ENCODE peak calls at places on chromosomes 2 and 18, in nine cellular contexts. S is stimulated activated CD4-positive, alpha-beta T cell treated with anti-CD3 and anti-CD28 coated beads, Interleukin-1b, Interleukin-23, amount 100 ng/mL, for 1 hour; A is T-helper 17 cell; G is left ventricle myocardium inferior; W is keratinocyte; L is astrocyte of the hippocampus; I is erythroblast; R is B cell; T is GM10248. J is an unnamed sample.

GRCh38 chr2:28628506-28628905 is 123.1 kb upstream of the PPP1CB start:
- DNase-seq in G (no peak), W (no peak), R (no peak), T (no peak), A (no peak), S (no peak), L (no peak), I (no peak), J (no peak)

GRCh38 chr2:73640537-73640936 is 1.7 kb downstream of the NAT8 start:
- DNase-seq in L (no peak), G (no peak), T (no peak), I (no peak), R (no peak), A (no peak), W (no peak), S (no peak), J (no peak)

GRCh38 chr2:194385376-194385775 is 1271.7 kb upstream of the SLC39A10 start:
- DNase-seq in R (no peak), I (no peak), W (no peak), G (no peak), A (no peak), L (no peak), T (no peak), S (no peak), J (no peak)

GRCh38 chr18:61333746-61334490 is 688 bp downstream of the CDH20 start:
- DNase-seq in I (no peak), S (no peak), W (no peak), G (no peak), L (peak), R (no peak), A (no peak), T (no peak), J (no peak)

GRCh38 chr2:9021563-9022211 is 18.2 kb upstream of the MBOAT2 start:
- DNase-seq in A (no peak), R (no peak), G (no peak), T (no peak), L (no peak), W (no peak), S (no peak), I (no peak), J (no peak)

GRCh38 chr2:98658816-98659486 is 50.6 kb downstream of the UNC50 start:
- DNase-seq in I (no peak), W (no peak), S (no peak), R (no peak), A (no peak), L (no peak), G (no peak), T (no peak), J (no peak)

GRCh38 chr18:10530852-10531251 is 5.0 kb downstream of the NAPG start:
- DNase-seq in I (peak), S (no peak), W (no peak), A (no peak), R (no peak), T (no peak), L (no peak), G (no peak), J (no peak)

GRCh38 chr18:37042381-37042780 is 213.5 kb downstream of the KIAA1328 start:
- DNase-seq in A (no peak), I (no peak), W (no peak), S (no peak), G (no peak), L (no peak), T (no peak), R (no peak), J (no peak)

GRCh38 chr2:12957251-12957650 is 240.5 kb downstream of the TRIB2 start:
- DNase-seq in T (no peak), G (no peak), W (no peak), A (no peak), S (no peak), L (no peak), R (no peak), I (no peak), J (no peak)

GRCh38 chr18:42915240-42915791 is 200.2 kb downstream of the RIT2 start:
- DNase-seq in T (no peak), I (no peak), G (no peak), W (no peak), A (no peak), S (no peak), L (peak), R (no peak), J (no peak)

GRCh38 chr2:170505631-170506270 is 209.4 kb upstream of the SP5 start:
- DNase-seq in A (no peak), R (no peak), I (peak), G (peak), W (no peak), T (no peak), S (no peak), L (peak), J (no peak)

GRCh38 chr18:28007841-28008240 is 169.1 kb downstream of the CDH2 start:
- DNase-seq in R (no peak), A (no peak), W (no peak), I (no peak), T (no peak), L (no peak), G (no peak), S (no peak), J (no peak)

GRCh38 chr2:168912466-168913170 is 11.5 kb downstream of the G6PC2 start:
- DNase-seq in L (peak), R (peak), W (no peak), S (no peak), T (no peak), I (peak), G (peak), A (no peak), J (no peak)

GRCh38 chr2:238127165-238128060 is 11.1 kb upstream of the KLHL30 start:
- DNase-seq in T (no peak), I (peak), W (no peak), A (no peak), S (no peak), L (peak), R (no peak), G (no peak), J (no peak)

GRCh38 chr2:229043681-229044080 is 227.4 kb downstream of the PID1 start:
- DNase-seq in G (no peak), L (no peak), W (no peak), A (no peak), T (no peak), R (no peak), S (no peak), I (no peak), J (no peak)

GRCh38 chr2:205733082-205733481 is 50.8 kb downstream of the NRP2 start:
- DNase-seq in L (no peak), R (no peak), I (no peak), G (no peak), W (no peak), A (no peak), S (no peak), T (no peak), J (no peak)

GRCh38 chr2:79112269-79112668 is 8.0 kb upstream of the REG1A start:
- DNase-seq in T (no peak), L (no peak), W (no peak), A (no peak), S (no peak), R (no peak), I (no peak), G (no peak), J (no peak)

GRCh38 chr2:3223080-3223923 is 154.3 kb downstream of the EIPR1 start:
- DNase-seq in I (no peak), G (no peak), W (no peak), L (peak), S (peak), A (peak), R (peak), T (peak), J (peak)

GRCh38 chr2:64750817-64751285 is 97.1 kb upstream of the SERTAD2 start:
- DNase-seq in L (peak), R (peak), I (peak), G (peak), T (peak), A (peak), W (peak), S (peak), J (peak)

J was measured in RCC 7860.